ENCODE peak calls at places on chromosomes 5 and 9, in six cellular contexts. R, A, M, F, E and N are unnamed samples.

GRCh38 chr5:139650689-139651501 is 2.7 kb downstream of the CXXC5 start:
- DNase-seq in M (peak), A (peak), F (peak), E (peak), R (no peak), N (no peak)

GRCh38 chr5:93789173-93790070 is 48.0 kb upstream of the POU5F2 start:
- DNase-seq in F (no peak), R (no peak), A (no peak), E (no peak), M (no peak), N (no peak)

GRCh38 chr5:128353416-128354107 is 184.5 kb downstream of the FBN2 start:
- DNase-seq in F (no peak), E (no peak), R (no peak), A (no peak), M (no peak), N (no peak)

GRCh38 chr9:35657327-35658143 is at the start of gene RMRP:
- DNase-seq in A (peak), F (peak), R (peak), M (peak), E (peak), N (peak)

GRCh38 chr9:69121155-69122085 is 52.7 kb upstream of the TJP2 start:
- DNase-seq in A (peak), F (peak), M (no peak), R (peak), E (no peak), N (peak)

GRCh38 chr5:133968057-133968993 is at the start of gene C5orf15:
- DNase-seq in E (peak), F (peak), M (peak), R (peak), A (peak), N (peak)

GRCh38 chr9:77897292-77897691 is 134.3 kb downstream of the GNAQ start:
- DNase-seq in F (no peak), R (no peak), E (peak), M (no peak), A (peak), N (no peak)

GRCh38 chr9:130243015-130243881 is 22.3 kb upstream of the HMCN2 start:
- DNase-seq in F (peak), R (peak), A (peak), E (peak), M (peak), N (peak)

GRCh38 chr5:86679949-86680348 is 62.2 kb downstream of the COX7C start:
- DNase-seq in E (no peak), R (no peak), F (no peak), M (no peak), A (no peak), N (no peak)

GRCh38 chr9:107809859-107810492 is 320.4 kb upstream of the KLF4 start:
- DNase-seq in M (no peak), F (no peak), R (no peak), E (no peak), A (no peak), N (no peak)

GRCh38 chr9:112844771-112845542 is 45.7 kb downstream of the SLC46A2 start:
- DNase-seq in A (peak), E (peak), F (peak), R (peak), M (peak), N (no peak)

GRCh38 chr9:133122935-133123611 is 2.0 kb upstream of the RALGDS start:
- DNase-seq in A (peak), F (no peak), R (peak), E (peak), M (no peak), N (no peak)

GRCh38 chr9:133106511-133107244 is 14.4 kb downstream of the RALGDS start:
- DNase-seq in R (peak), E (peak), M (no peak), F (no peak), A (no peak), N (no peak)

GRCh38 chr5:107542831-107543231 is 127.9 kb downstream of the EFNA5 start:
- DNase-seq in E (peak), R (peak), M (peak), F (peak), A (no peak), N (no peak)

GRCh38 chr5:17991775-17992174 is 357.5 kb downstream of the TAF11L14 start:
- DNase-seq in E (no peak), A (no peak), F (no peak), M (no peak), R (no peak), N (no peak)

GRCh38 chr9:33924978-33925797 is 108.2 kb downstream of the UBE2R2 start:
- DNase-seq in R (peak), F (peak), A (peak), M (peak), E (no peak), N (peak)

GRCh38 chr5:119452373-119453044 is at the start of gene HSD17B4:
- DNase-seq in M (peak), A (peak), R (peak), E (peak), F (peak), N (peak)
- TF ChIP-seq POLR2A in M (no peak), A (peak), R (peak), E (peak), F (peak), N (peak)

GRCh38 chr9:86500667-86501435 is 146.6 kb upstream of the TUT7 start:
- DNase-seq in M (peak), A (no peak), E (no peak), R (no peak), F (no peak), N (no peak)

GRCh38 chr9:86507119-86507731 is 153.0 kb upstream of the TUT7 start:
- DNase-seq in R (no peak), F (no peak), A (no peak), E (peak), M (no peak), N (no peak)

GRCh38 chr9:86503281-86503680 is 149.1 kb upstream of the TUT7 start:
- DNase-seq in F (no peak), A (no peak), E (no peak), R (no peak), M (no peak), N (no peak)

GRCh38 chr9:86500031-86500430 is 145.8 kb upstream of the TUT7 start:
- DNase-seq in M (no peak), E (no peak), F (no peak), R (no peak), A (no peak), N (no peak)

DNA sequence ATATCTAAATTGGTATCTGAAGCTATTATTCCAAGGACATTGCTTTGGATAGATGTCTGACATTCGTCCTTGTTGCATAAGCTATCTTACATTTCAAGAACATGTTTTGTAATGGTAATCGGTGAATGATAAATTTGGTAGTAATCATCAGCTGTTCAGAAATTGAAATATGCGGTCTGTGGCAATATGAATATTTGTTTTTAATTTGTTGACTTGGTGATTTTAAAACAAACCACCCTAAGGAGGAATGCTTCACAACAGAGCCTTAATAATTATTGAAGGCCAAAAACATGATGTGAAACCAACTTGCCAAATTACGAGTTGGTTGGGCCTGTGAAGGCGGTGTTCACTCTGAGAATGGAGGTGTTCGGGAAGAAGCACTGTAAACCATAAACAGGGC is 149.7 kb upstream of the TUT7 start:
- DNase-seq in A (no peak), F (no peak), E (no peak), M (no peak), R (no peak), N (no peak)
- TF ChIP-seq POLR2A in A (no peak), F (no peak), E (no peak), M (no peak), R (no peak), N (no peak)

DNA sequence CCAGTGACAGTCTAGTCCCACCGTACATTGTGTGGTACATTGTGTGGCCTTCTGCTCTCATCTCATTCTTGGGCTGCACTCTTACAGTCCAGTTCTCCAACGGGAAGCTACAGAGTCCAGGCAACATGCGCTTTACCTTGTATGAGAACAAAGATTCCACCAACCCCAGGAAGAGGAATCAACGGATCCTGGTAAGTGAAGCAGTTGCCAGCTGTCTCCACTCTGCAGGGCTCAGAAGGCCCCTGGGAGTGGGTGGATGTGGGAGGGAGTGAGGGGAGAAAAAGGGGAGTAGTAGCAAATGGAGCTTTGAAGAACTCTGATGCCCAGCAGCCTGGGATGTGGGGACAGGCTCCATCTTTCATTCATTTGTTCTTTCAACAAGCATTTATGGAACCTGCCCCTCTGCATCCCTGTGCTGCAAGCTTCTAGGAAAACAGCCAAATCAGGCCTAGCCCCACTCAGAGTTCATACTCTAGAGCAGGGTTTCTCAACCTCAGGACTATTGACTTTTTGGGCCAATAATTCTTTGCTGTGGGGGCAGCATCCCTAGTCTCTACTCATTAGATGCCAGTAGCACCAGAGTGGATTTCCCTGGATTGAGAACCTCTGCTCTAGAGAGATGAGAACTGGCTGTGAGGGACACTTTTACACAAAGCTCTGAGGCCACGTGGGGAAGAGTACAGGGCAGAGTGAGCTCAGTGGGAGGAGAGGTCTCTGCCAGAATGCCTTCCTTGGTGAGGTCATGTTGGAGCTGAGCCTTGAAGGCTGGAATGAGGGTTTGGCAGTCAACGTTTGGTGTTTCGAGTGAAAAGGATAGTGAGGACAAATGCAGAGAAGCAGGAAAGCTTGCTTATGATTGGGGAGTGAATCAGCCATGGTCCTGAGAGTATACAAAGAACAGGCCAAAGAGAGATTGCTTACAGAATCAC is 1.1 kb downstream of the POLR1E start:
- DNase-seq in R (no peak), M (peak), E (peak), A (peak), F (peak), N (no peak)
- TF ChIP-seq POLR2A in R (no peak), M (no peak), E (no peak), A (no peak), F (no peak), N (no peak)

DNA sequence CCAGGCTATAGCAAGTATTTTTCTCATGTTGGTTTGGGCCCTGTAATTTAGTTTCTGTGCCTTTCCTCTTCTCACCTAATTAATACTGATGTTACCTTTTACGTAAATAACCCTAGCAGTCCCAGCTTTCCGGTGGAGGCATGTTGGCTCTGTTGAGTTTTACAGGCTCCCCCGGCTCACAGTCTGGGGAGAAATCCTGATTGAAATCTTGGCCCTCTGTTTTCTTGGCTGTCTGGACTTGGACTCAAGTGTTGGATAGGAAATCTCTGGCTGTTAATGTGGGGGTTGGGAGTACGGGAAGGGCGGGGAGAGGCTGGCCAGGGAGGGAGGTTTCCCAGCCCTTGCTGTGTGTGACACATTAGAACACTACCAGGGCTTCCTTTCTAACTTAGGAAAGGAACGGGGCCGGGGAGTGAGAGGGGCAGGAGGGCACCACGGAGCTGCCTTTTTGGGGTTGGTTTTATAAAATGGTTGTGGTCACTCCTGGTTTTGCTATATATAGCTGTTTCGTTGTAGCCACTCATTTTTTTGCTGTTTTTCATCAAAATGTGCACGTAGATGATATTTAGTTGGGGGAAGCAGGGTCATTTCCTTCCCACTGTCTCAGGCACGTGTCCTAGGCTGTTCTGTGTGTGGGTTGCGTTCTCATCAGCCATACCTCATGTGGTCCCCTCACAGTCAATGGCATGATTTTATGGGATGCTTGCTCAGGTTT is 10.9 kb downstream of the TRIO start:
- DNase-seq in F (no peak), A (no peak), E (peak), R (no peak), M (peak), N (no peak)
- TF ChIP-seq POLR2A in F (no peak), A (no peak), E (no peak), R (no peak), M (no peak), N (no peak)

GRCh38 chr9:126804696-126805545 is at the start of gene ZBTB43:
- DNase-seq in F (peak), E (peak), A (peak), M (peak), R (peak), N (peak)
- TF ChIP-seq POLR2A in F (peak), E (peak), A (peak), M (peak), R (peak), N (peak)

GRCh38 chr5:135582099-135582781 is 3.4 kb upstream of the CXCL14 start:
- DNase-seq in F (no peak), E (no peak), A (no peak), M (no peak), R (no peak), N (no peak)
- TF ChIP-seq POLR2A in F (no peak), E (no peak), A (no peak), M (no peak), R (no peak), N (no peak)

DNA sequence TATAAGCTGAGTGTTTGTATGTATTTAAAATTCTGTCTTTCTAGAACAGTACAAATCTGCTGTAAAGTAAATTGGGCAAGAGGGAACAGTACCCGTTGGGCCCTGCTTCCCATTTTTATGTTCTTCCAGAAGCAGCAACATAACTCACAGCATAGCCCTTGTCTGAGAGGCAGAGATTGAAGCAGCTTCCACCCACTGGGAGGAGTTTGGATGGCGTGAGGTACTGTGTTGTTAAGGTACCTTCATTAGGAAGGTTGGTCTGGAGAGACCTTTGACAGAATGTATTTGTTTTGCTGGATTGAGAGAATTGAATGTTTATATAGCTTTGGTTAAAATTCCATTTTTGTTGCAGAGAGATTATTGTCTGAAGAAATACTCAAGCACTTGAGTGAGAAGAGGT is 24.8 kb downstream of the RAI14 start:
- DNase-seq in R (no peak), A (no peak), F (no peak), E (no peak), M (no peak), N (no peak)
- TF ChIP-seq POLR2A in R (no peak), A (no peak), F (no peak), E (no peak), M (no peak), N (no peak)

GRCh38 chr9:17832812-17833211 is 253.9 kb downstream of the SH3GL2 start:
- DNase-seq in M (no peak), F (no peak), R (no peak), A (no peak), E (no peak), N (no peak)
- TF ChIP-seq POLR2A in M (no peak), F (no peak), R (no peak), A (no peak), E (no peak), N (no peak)

DNA sequence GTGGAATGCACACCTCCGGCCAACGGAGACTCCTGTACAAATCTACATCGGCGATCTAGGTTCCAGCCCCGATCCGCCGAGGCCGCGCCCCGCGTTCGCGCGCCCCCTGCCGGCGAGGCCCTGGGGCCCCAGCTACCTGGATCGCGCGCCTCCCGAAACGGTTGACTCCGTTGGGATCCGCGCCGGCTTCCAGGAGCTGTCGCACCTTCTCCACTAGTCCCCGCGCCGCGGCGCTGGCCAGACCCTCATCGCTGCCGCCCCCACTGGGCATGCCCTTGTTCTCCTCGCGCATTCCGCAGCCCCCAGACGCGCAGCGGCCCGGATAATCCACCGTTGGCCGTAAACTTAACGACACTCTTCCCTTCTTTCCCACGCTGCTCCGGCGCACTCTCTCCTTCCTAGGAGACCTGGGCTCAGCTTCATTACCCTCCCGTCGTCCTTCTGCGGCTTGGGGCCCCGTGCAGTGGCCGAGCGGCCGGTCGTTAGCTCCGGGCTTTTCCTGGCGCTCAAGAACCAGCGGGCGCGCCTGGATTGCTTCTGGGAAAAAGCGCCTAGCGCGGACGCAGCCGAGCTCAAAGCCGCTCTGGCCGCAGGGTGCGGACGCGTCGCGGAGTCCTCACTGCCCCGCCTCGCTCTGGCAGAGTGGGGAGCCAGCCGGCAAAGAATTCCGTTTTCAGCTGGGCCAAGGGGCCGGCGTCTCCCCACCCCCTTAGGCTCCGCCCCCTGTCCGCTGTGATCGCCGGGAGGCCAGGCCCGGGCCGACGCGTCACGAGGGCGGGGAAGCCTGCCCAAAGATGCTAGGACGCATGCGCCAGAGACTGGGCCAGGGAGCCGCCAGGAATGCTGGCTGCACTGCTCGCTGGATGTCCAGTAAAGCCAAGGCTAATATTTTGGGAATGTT is at the start of gene CDKN2B:
- DNase-seq in M (peak), F (peak), R (peak), E (peak), A (peak), N (peak)
- TF ChIP-seq POLR2A in M (peak), F (peak), R (peak), E (peak), A (peak), N (no peak)